ENCODE peak calls at places on chromosomes 7 and 10, in eight cellular contexts. E, Z, R, L, D, J, O and N are unnamed samples.

GRCh38 chr10:73888514-73888913 is 14.2 kb upstream of the CAMK2G start:
- DNase-seq in R (no peak), J (no peak), O (no peak), D (no peak), Z (no peak), L (peak), E (no peak), N (no peak)

GRCh38 chr7:80735330-80735729 is 96.9 kb downstream of the CD36 start:
- DNase-seq in O (no peak), E (no peak), Z (no peak), D (no peak), J (no peak), L (no peak), R (no peak), N (no peak)

GRCh38 chr10:77586719-77587423 is 50.7 kb downstream of the KCNMA1 start:
- DNase-seq in L (peak), O (no peak), D (peak), Z (no peak), R (peak), J (peak), E (no peak), N (no peak)

GRCh38 chr7:88477957-88478356 is 171.3 kb upstream of the STEAP4 start:
- DNase-seq in R (no peak), O (no peak), D (no peak), J (no peak), E (no peak), L (no peak), Z (no peak), N (no peak)

GRCh38 chr7:31962246-31962645 is 108.0 kb downstream of the PDE1C start:
- DNase-seq in D (no peak), O (no peak), Z (no peak), J (no peak), L (peak), R (no peak), E (no peak), N (no peak)

GRCh38 chr10:23069019-23069665 is 26.2 kb upstream of the MSRB2 start:
- DNase-seq in R (no peak), E (no peak), D (no peak), O (no peak), J (no peak), L (no peak), Z (no peak), N (no peak)

GRCh38 chr10:9615179-9615578 is 1402.5 kb upstream of the CELF2 start:
- DNase-seq in R (peak), Z (no peak), E (no peak), D (no peak), J (no peak), O (no peak), L (peak), N (no peak)

GRCh38 chr10:93357680-93358079 is 124.5 kb downstream of the MYOF start:
- DNase-seq in R (peak), E (no peak), Z (no peak), O (no peak), L (peak), D (no peak), J (no peak), N (peak)

GRCh38 chr7:375491-375821 is 85.5 kb downstream of the FOXL3 start:
- DNase-seq in L (no peak), O (no peak), D (no peak), J (no peak), R (no peak), E (no peak), Z (peak), N (no peak)

GRCh38 chr7:41579961-41580935 is 122.6 kb downstream of the INHBA start:
- DNase-seq in E (no peak), Z (no peak), D (peak), J (peak), R (peak), L (peak), O (peak), N (peak)

GRCh38 chr10:19816420-19817250 is at the start of gene PLXDC2:
- DNase-seq in Z (no peak), E (no peak), R (peak), O (peak), J (peak), L (peak), D (no peak), N (peak)

GRCh38 chr7:121244120-121244865 is 84.5 kb upstream of the WNT16 start:
- DNase-seq in L (no peak), O (no peak), R (peak), D (no peak), J (peak), E (no peak), Z (no peak), N (no peak)

GRCh38 chr10:10313099-10313875 is 704.4 kb upstream of the CELF2 start:
- DNase-seq in L (no peak), O (no peak), D (no peak), Z (no peak), J (no peak), R (no peak), E (no peak), N (no peak)

GRCh38 chr10:126252884-126253612 is 135.2 kb downstream of the ADAM12 start:
- DNase-seq in L (peak), E (no peak), O (peak), D (peak), Z (no peak), J (peak), R (peak), N (peak)

GRCh38 chr10:47241946-47242900 is 57.8 kb upstream of the GDF10 start:
- DNase-seq in R (no peak), Z (no peak), D (no peak), E (no peak), L (no peak), O (no peak), J (no peak), N (no peak)

GRCh38 chr7:106863216-106863997 is 1.7 kb upstream of the PIK3CG start:
- DNase-seq in L (no peak), R (no peak), E (no peak), Z (no peak), O (no peak), J (no peak), D (no peak), N (no peak)

GRCh38 chr7:2715341-2716231 is 27.6 kb downstream of the AMZ1 start:
- DNase-seq in O (no peak), Z (peak), R (no peak), L (peak), J (no peak), D (no peak), E (no peak), N (no peak)

GRCh38 chr7:42096681-42097637 is 140.1 kb downstream of the GLI3 start:
- DNase-seq in E (no peak), O (no peak), Z (no peak), R (peak), D (no peak), J (no peak), L (peak), N (no peak)